ENCODE peak calls at places on chromosomes 11 and 22, in seven cellular contexts. X, U, S, Z, K, F and B are unnamed samples.

GRCh38 chr11:76203937-76204336 is 2.4 kb downstream of the WNT11 start:
- DNase-seq in X (no peak), U (no peak), S (no peak), Z (no peak), K (no peak), F (no peak), B (no peak)

GRCh38 chr22:50683086-50683993 is 10.7 kb downstream of the SHANK3 start:
- DNase-seq in X (no peak), U (no peak), S (no peak), Z (no peak), K (no peak), F (no peak), B (no peak)

GRCh38 chr22:28560005-28560742 is 119.5 kb downstream of the TTC28 start:
- DNase-seq in X (no peak), U (peak), S (peak), Z (no peak), K (no peak), F (no peak), B (no peak)

GRCh38 chr11:95923441-95923729 is 522 bp downstream of the MTMR2 start:
- DNase-seq in X (no peak), U (no peak), S (no peak), Z (no peak), K (no peak), F (no peak), B (no peak)

GRCh38 chr11:132846080-132846479 is 686.2 kb downstream of the OPCML start:
- DNase-seq in X (no peak), U (no peak), S (no peak), Z (no peak), K (no peak), F (no peak), B (no peak)

GRCh38 chr11:134271978-134272377 is 4.2 kb upstream of the GLB1L3 start:
- DNase-seq in X (no peak), U (no peak), S (no peak), Z (no peak), K (no peak), F (no peak), B (no peak)

GRCh38 chr22:33544707-33545106 is 375.6 kb downstream of the LARGE1 start:
- DNase-seq in X (no peak), U (peak), S (peak), Z (no peak), K (no peak), F (no peak), B (no peak)

GRCh38 chr11:16860632-16861031 is 122.2 kb downstream of the C11orf58 start:
- DNase-seq in X (no peak), U (no peak), S (no peak), Z (no peak), K (no peak), F (no peak), B (no peak)

GRCh38 chr11:9972917-9973504 is 309.1 kb downstream of the SWAP70 start:
- DNase-seq in X (no peak), U (peak), S (peak), Z (no peak), K (no peak), F (no peak), B (peak)

GRCh38 chr11:62054081-62054480 is 69.7 kb upstream of the INCENP start:
- DNase-seq in X (no peak), U (no peak), S (no peak), Z (no peak), K (no peak), F (no peak), B (no peak)

GRCh38 chr11:68267881-68268240 is 3.9 kb downstream of the C11orf24 start:
- DNase-seq in X (no peak), U (no peak), S (no peak), Z (no peak), K (no peak), F (no peak), B (no peak)

GRCh38 chr11:122202951-122203456 is 87.0 kb upstream of the BLID start:
- DNase-seq in X (peak), U (peak), S (peak), Z (no peak), K (peak), F (peak), B (no peak)

GRCh38 chr11:86193297-86194095 is 51.1 kb upstream of the EED start:
- DNase-seq in X (peak), U (peak), S (peak), Z (peak), K (peak), F (peak), B (peak)

GRCh38 chr11:86803641-86804040 is 3.3 kb downstream of the PRSS23 start:
- DNase-seq in X (no peak), U (no peak), S (peak), Z (no peak), K (no peak), F (no peak), B (no peak)

GRCh38 chr11:2687223-2687530 is 12.6 kb downstream of the KCNQ1OT1 start:
- DNase-seq in X (no peak), U (no peak), S (no peak), Z (no peak), K (no peak), F (no peak), B (no peak)

GRCh38 chr11:587978-588380 is 11.7 kb downstream of the PHRF1 start:
- DNase-seq in X (no peak), U (peak), S (peak), Z (no peak), K (no peak), F (no peak), B (no peak)

GRCh38 chr11:119179983-119180382 is 5.3 kb upstream of the NHERF4 start:
- DNase-seq in X (no peak), U (no peak), S (no peak), Z (no peak), K (no peak), F (peak), B (no peak)

GRCh38 chr11:3170756-3171670 is 5.9 kb upstream of the OSBPL5 start:
- DNase-seq in X (no peak), U (no peak), S (no peak), Z (no peak), K (no peak), F (no peak), B (no peak)

GRCh38 chr11:363948-364761 is 5.1 kb upstream of the B4GALNT4 start:
- DNase-seq in X (no peak), U (peak), S (peak), Z (no peak), K (peak), F (peak), B (no peak)

GRCh38 chr22:24984122-24984521 is 31.6 kb downstream of the KIAA1671 start:
- DNase-seq in X (no peak), U (no peak), S (no peak), Z (no peak), K (no peak), F (no peak), B (no peak)